ENCODE peak calls at places on chromosomes 11 and 22, in ten cellular contexts. One of them, this sample, is unnamed.

GRCh38 chr22:30605449-30606110 is 1.4 kb upstream of the TCN2 start:
- DNase-seq in EL: peak
- DNase-seq in NCI-H460: peak
- DNase-seq in activated T-cell treated with anti-CD3 and anti-CD28 coated beads, Interleukin-2, amount 50 U/mL, for 72 hours: peak
- DNase-seq in cardiac fibroblast: peak
- DNase-seq in HTR-8/SVneo: peak
- DNase-seq in GDM1: no peak
- DNase-seq in activated naive CD4-positive, alpha-beta T cell treated with anti-CD3 and anti-CD28 coated beads for 36 hours: peak
- DNase-seq in hypothalamus: no peak
- DNase-seq in germinal center: peak
- DNase-seq in this sample: peak

GRCh38 chr11:697811-698311 is 2.2 kb downstream of the TMEM80 start:
- DNase-seq in GDM1: no peak
- DNase-seq in HTR-8/SVneo: no peak
- DNase-seq in hypothalamus: no peak
- DNase-seq in germinal center: no peak
- DNase-seq in cardiac fibroblast: no peak
- DNase-seq in NCI-H460: no peak
- DNase-seq in activated naive CD4-positive, alpha-beta T cell treated with anti-CD3 and anti-CD28 coated beads for 36 hours: no peak
- DNase-seq in EL: peak
- DNase-seq in activated T-cell treated with anti-CD3 and anti-CD28 coated beads, Interleukin-2, amount 50 U/mL, for 72 hours: no peak
- DNase-seq in this sample: no peak

GRCh38 chr11:7115775-7116174 is 27.0 kb downstream of the RBMXL2 start:
- DNase-seq in activated T-cell treated with anti-CD3 and anti-CD28 coated beads, Interleukin-2, amount 50 U/mL, for 72 hours: no peak
- DNase-seq in HTR-8/SVneo: no peak
- DNase-seq in GDM1: no peak
- DNase-seq in activated naive CD4-positive, alpha-beta T cell treated with anti-CD3 and anti-CD28 coated beads for 36 hours: no peak
- DNase-seq in hypothalamus: no peak
- DNase-seq in germinal center: no peak
- DNase-seq in cardiac fibroblast: no peak
- DNase-seq in EL: no peak
- DNase-seq in NCI-H460: no peak
- DNase-seq in this sample: no peak

GRCh38 chr11:110525883-110526282 is 96.1 kb downstream of the FDX1 start:
- DNase-seq in hypothalamus: no peak
- DNase-seq in activated naive CD4-positive, alpha-beta T cell treated with anti-CD3 and anti-CD28 coated beads for 36 hours: no peak
- DNase-seq in HTR-8/SVneo: no peak
- DNase-seq in NCI-H460: no peak
- DNase-seq in EL: peak
- DNase-seq in cardiac fibroblast: peak
- DNase-seq in activated T-cell treated with anti-CD3 and anti-CD28 coated beads, Interleukin-2, amount 50 U/mL, for 72 hours: no peak
- DNase-seq in germinal center: no peak
- DNase-seq in GDM1: no peak
- DNase-seq in this sample: no peak

GRCh38 chr11:129694966-129695365 is 120.7 kb upstream of the TMEM45B start:
- DNase-seq in HTR-8/SVneo: no peak
- DNase-seq in NCI-H460: no peak
- DNase-seq in cardiac fibroblast: no peak
- DNase-seq in EL: no peak
- DNase-seq in hypothalamus: no peak
- DNase-seq in activated naive CD4-positive, alpha-beta T cell treated with anti-CD3 and anti-CD28 coated beads for 36 hours: no peak
- DNase-seq in activated T-cell treated with anti-CD3 and anti-CD28 coated beads, Interleukin-2, amount 50 U/mL, for 72 hours: no peak
- DNase-seq in GDM1: no peak
- DNase-seq in germinal center: no peak
- DNase-seq in this sample: no peak

GRCh38 chr11:16382638-16383380 is 26.5 kb upstream of the SOX6 start:
- DNase-seq in germinal center: no peak
- DNase-seq in EL: peak
- DNase-seq in GDM1: no peak
- DNase-seq in activated T-cell treated with anti-CD3 and anti-CD28 coated beads, Interleukin-2, amount 50 U/mL, for 72 hours: no peak
- DNase-seq in NCI-H460: no peak
- DNase-seq in HTR-8/SVneo: no peak
- DNase-seq in activated naive CD4-positive, alpha-beta T cell treated with anti-CD3 and anti-CD28 coated beads for 36 hours: no peak
- DNase-seq in hypothalamus: no peak
- DNase-seq in cardiac fibroblast: no peak
- DNase-seq in this sample: no peak

GRCh38 chr11:39541945-39542351 is 1917.5 kb downstream of the LRRC4C start:
- DNase-seq in HTR-8/SVneo: no peak
- DNase-seq in GDM1: no peak
- DNase-seq in EL: no peak
- DNase-seq in activated naive CD4-positive, alpha-beta T cell treated with anti-CD3 and anti-CD28 coated beads for 36 hours: no peak
- DNase-seq in NCI-H460: no peak
- DNase-seq in germinal center: no peak
- DNase-seq in cardiac fibroblast: no peak
- DNase-seq in activated T-cell treated with anti-CD3 and anti-CD28 coated beads, Interleukin-2, amount 50 U/mL, for 72 hours: no peak
- DNase-seq in hypothalamus: no peak
- DNase-seq in this sample: no peak

GRCh38 chr22:29780781-29781676 is 13.9 kb downstream of the UQCR10 start:
- DNase-seq in HTR-8/SVneo: peak
- DNase-seq in GDM1: no peak
- DNase-seq in germinal center: no peak
- DNase-seq in activated T-cell treated with anti-CD3 and anti-CD28 coated beads, Interleukin-2, amount 50 U/mL, for 72 hours: no peak
- DNase-seq in EL: peak
- DNase-seq in cardiac fibroblast: peak
- DNase-seq in NCI-H460: no peak
- DNase-seq in hypothalamus: no peak
- DNase-seq in activated naive CD4-positive, alpha-beta T cell treated with anti-CD3 and anti-CD28 coated beads for 36 hours: no peak
- DNase-seq in this sample: no peak

GRCh38 chr11:107876141-107876540 is 17.6 kb upstream of the SLC35F2 start:
- DNase-seq in activated naive CD4-positive, alpha-beta T cell treated with anti-CD3 and anti-CD28 coated beads for 36 hours: no peak
- DNase-seq in NCI-H460: no peak
- DNase-seq in HTR-8/SVneo: no peak
- DNase-seq in activated T-cell treated with anti-CD3 and anti-CD28 coated beads, Interleukin-2, amount 50 U/mL, for 72 hours: no peak
- DNase-seq in EL: no peak
- DNase-seq in GDM1: no peak
- DNase-seq in hypothalamus: no peak
- DNase-seq in germinal center: no peak
- DNase-seq in cardiac fibroblast: no peak
- DNase-seq in this sample: no peak

GRCh38 chr11:762421-763072 is 14.7 kb downstream of the GATD1 start:
- DNase-seq in activated T-cell treated with anti-CD3 and anti-CD28 coated beads, Interleukin-2, amount 50 U/mL, for 72 hours: no peak
- DNase-seq in activated naive CD4-positive, alpha-beta T cell treated with anti-CD3 and anti-CD28 coated beads for 36 hours: no peak
- DNase-seq in NCI-H460: peak
- DNase-seq in cardiac fibroblast: peak
- DNase-seq in GDM1: no peak
- DNase-seq in germinal center: peak
- DNase-seq in hypothalamus: peak
- DNase-seq in HTR-8/SVneo: peak
- DNase-seq in EL: peak
- DNase-seq in this sample: no peak

GRCh38 chr11:796565-797299 is 1.3 kb downstream of the SLC25A22 start:
- DNase-seq in NCI-H460: no peak
- DNase-seq in GDM1: no peak
- DNase-seq in activated naive CD4-positive, alpha-beta T cell treated with anti-CD3 and anti-CD28 coated beads for 36 hours: no peak
- DNase-seq in activated T-cell treated with anti-CD3 and anti-CD28 coated beads, Interleukin-2, amount 50 U/mL, for 72 hours: no peak
- DNase-seq in hypothalamus: no peak
- DNase-seq in cardiac fibroblast: no peak
- DNase-seq in germinal center: no peak
- DNase-seq in HTR-8/SVneo: no peak
- DNase-seq in EL: no peak
- DNase-seq in this sample: no peak

GRCh38 chr22:26892401-26893033 is 235.1 kb downstream of the MIAT start:
- DNase-seq in cardiac fibroblast: no peak
- DNase-seq in germinal center: no peak
- DNase-seq in NCI-H460: no peak
- DNase-seq in activated naive CD4-positive, alpha-beta T cell treated with anti-CD3 and anti-CD28 coated beads for 36 hours: no peak
- DNase-seq in HTR-8/SVneo: peak
- DNase-seq in activated T-cell treated with anti-CD3 and anti-CD28 coated beads, Interleukin-2, amount 50 U/mL, for 72 hours: no peak
- DNase-seq in hypothalamus: no peak
- DNase-seq in GDM1: no peak
- DNase-seq in EL: peak
- DNase-seq in this sample: no peak

GRCh38 chr11:124123587-124123986 is 8.3 kb downstream of the VWA5A start:
- DNase-seq in germinal center: no peak
- DNase-seq in NCI-H460: no peak
- DNase-seq in cardiac fibroblast: no peak
- DNase-seq in hypothalamus: no peak
- DNase-seq in HTR-8/SVneo: no peak
- DNase-seq in GDM1: no peak
- DNase-seq in EL: no peak
- DNase-seq in activated naive CD4-positive, alpha-beta T cell treated with anti-CD3 and anti-CD28 coated beads for 36 hours: no peak
- DNase-seq in activated T-cell treated with anti-CD3 and anti-CD28 coated beads, Interleukin-2, amount 50 U/mL, for 72 hours: no peak
- DNase-seq in this sample: no peak

GRCh38 chr11:795638-796564 is 2.2 kb downstream of the SLC25A22 start:
- DNase-seq in HTR-8/SVneo: peak
- DNase-seq in NCI-H460: no peak
- DNase-seq in GDM1: peak
- DNase-seq in cardiac fibroblast: peak
- DNase-seq in activated T-cell treated with anti-CD3 and anti-CD28 coated beads, Interleukin-2, amount 50 U/mL, for 72 hours: peak
- DNase-seq in germinal center: peak
- DNase-seq in activated naive CD4-positive, alpha-beta T cell treated with anti-CD3 and anti-CD28 coated beads for 36 hours: peak
- DNase-seq in EL: peak
- DNase-seq in hypothalamus: peak
- DNase-seq in this sample: peak

This sample was measured in activated CD4-positive, alpha-beta memory T cell treated with anti-CD3 and anti-CD28 coated beads, Interleukin-2, amount 10 ng/mL, durations not matched to agents 7 days and 5 days.